ENCODE peak calls at places on chromosomes 4 and X, in six cellular contexts. B, K, D, E, Y and F are unnamed samples. For H3K36me3, the result is how much of the 10 kb centered on the place peaks cover.

GRCh38 chr4:182510836-182511235 is 267.6 kb downstream of the TENM3 start:
- DNase-seq in B (no peak), K (no peak), D (no peak), E (no peak), Y (peak), F (no peak)

GRCh38 chr4:10480616-10481015 is 23.4 kb upstream of the ZNF518B start:
- DNase-seq in B (no peak), K (no peak), D (no peak), E (no peak), Y (no peak), F (no peak)

GRCh38 chr4:34766935-34767859 is 1477.1 kb downstream of the ARAP2 start:
- DNase-seq in B (no peak), K (no peak), D (no peak), E (no peak), Y (no peak), F (no peak)

GRCh38 chrX:111095974-111096870 is at the start of gene PAK3:
- DNase-seq in B (peak), K (peak), D (peak), E (peak), Y (peak), F (peak)

GRCh38 chr4:48779998-48780866 is at the start of gene FRYL:
- DNase-seq in B (peak), K (peak), D (peak), E (peak), Y (peak), F (peak)

GRCh38 chrX:40243699-40244098 is 145.9 kb upstream of the BCOR start:
- DNase-seq in B (no peak), K (no peak), D (no peak), E (no peak), Y (no peak), F (no peak)

GRCh38 chrX:135688137-135688536 is 25.3 kb upstream of the CT45A1 start:
- DNase-seq in B (no peak), K (no peak), D (no peak), E (no peak), Y (no peak), F (peak)

GRCh38 chr4:100981447-100982204 is 365.7 kb downstream of the PPP3CA start:
- DNase-seq in B (peak), K (no peak), D (no peak), E (no peak), Y (peak), F (no peak)

GRCh38 chr4:174141876-174142275 is 141.6 kb downstream of the FBXO8 start:
- DNase-seq in B (no peak), K (no peak), D (no peak), E (no peak), Y (no peak), F (no peak)

GRCh38 chrX:136589966-136590365 is 58.0 kb downstream of the VGLL1 start:
- DNase-seq in B (peak), K (no peak), D (no peak), E (no peak), Y (no peak), F (no peak)

GRCh38 chrX:7596822-7597221 is 246.1 kb upstream of the VCX start:
- DNase-seq in B (no peak), K (no peak), D (no peak), E (no peak), Y (no peak), F (no peak)

GRCh38 chr4:14018191-14018853 is 390.8 kb upstream of the BOD1L1 start:
- DNase-seq in B (no peak), K (no peak), D (no peak), E (no peak), Y (no peak), F (no peak)

GRCh38 chrX:129875669-129876068 is 30.3 kb upstream of the UTP14A start:
- DNase-seq in B (peak), K (no peak), D (no peak), E (no peak), Y (no peak), F (no peak)

GRCh38 chr4:88697588-88698329 is at the start of gene NAP1L5:
- DNase-seq in B (peak), K (peak), D (peak), E (peak), Y (peak), F (peak)

GRCh38 chr4:170662250-170662649 is 572.5 kb upstream of the AADAT start:
- DNase-seq in B (no peak), K (no peak), D (no peak), E (no peak), Y (peak), F (no peak)

GRCh38 chr4:112231779-112232713 is at the start of gene AP1AR:
- DNase-seq in B (peak), K (peak), D (peak), E (peak), Y (peak), F (peak)

GRCh38 chr4:154743683-154744340 is at the start of gene LRAT:
- DNase-seq in B (no peak), K (peak), D (peak), E (peak), Y (peak), F (peak)

GRCh38 chrX:153214934-153215333 is 35.9 kb downstream of the MAGEA1 start:
- DNase-seq in B (no peak), K (no peak), D (no peak), E (no peak), Y (no peak), F (no peak)

GRCh38 chrX:119999087-119999634 is 55.6 kb upstream of the NKAP start:
- DNase-seq in B (no peak), K (no peak), D (no peak), E (no peak), Y (peak), F (no peak)

GRCh38 chr4:165926307-165926706 is 53.3 kb downstream of the TLL1 start:
- DNase-seq in B (no peak), K (no peak), D (no peak), E (no peak), Y (peak), F (no peak)

GRCh38 chr4:140719022-140719421 is 37.2 kb downstream of the TBC1D9 start:
- DNase-seq in B (peak), K (no peak), D (no peak), E (no peak), Y (no peak), F (no peak)

GRCh38 chr4:102429553-102429952 is 71.6 kb upstream of the NFKB1 start:
- DNase-seq in B (peak), K (no peak), D (no peak), E (no peak), Y (peak), F (no peak)

GRCh38 chr4:103934178-103934789 is 214.5 kb upstream of the TACR3 start:
- DNase-seq in B (peak), K (no peak), D (no peak), E (no peak), Y (peak), F (no peak)

GRCh38 chr4:4182835-4183568 is 43.7 kb downstream of the OTOP1 start:
- DNase-seq in B (no peak), K (no peak), D (no peak), E (no peak), Y (peak), F (peak)

GRCh38 chrX:39253551-39253950 is 452.3 kb downstream of the MID1IP1 start:
- DNase-seq in B (no peak), K (no peak), D (no peak), E (no peak), Y (no peak), F (no peak)

GRCh38 chr4:78293348-78293747 is 236.2 kb downstream of the FRAS1 start:
- DNase-seq in B (peak), K (no peak), D (no peak), E (no peak), Y (no peak), F (no peak)

GRCh38 chr4:99504804-99505502 is 5.9 kb upstream of the C4orf17 start:
- DNase-seq in B (no peak), K (no peak), D (no peak), E (no peak), Y (no peak), F (no peak)

GRCh38 chr4:60562353-60562752 is 637.8 kb upstream of the ADGRL3 start:
- DNase-seq in B (no peak), K (no peak), D (no peak), E (no peak), Y (peak), F (no peak)

GRCh38 chrX:115894087-115894486 is 276.5 kb upstream of the AGTR2 start:
- DNase-seq in B (peak), K (no peak), D (peak), E (no peak), Y (peak), F (peak)

GRCh38 chr4:48483006-48483776 is at the start of gene SLC10A4:
- DNase-seq in B (no peak), K (no peak), D (no peak), E (no peak), Y (peak), F (no peak)

GRCh38 chr4:76950052-76950845 is 697 bp downstream of the SEPTIN11 start:
- DNase-seq in B (no peak), K (peak), D (peak), E (peak), Y (peak), F (peak)

GRCh38 chrX:148043456-148043855 is 62.3 kb downstream of the FMR1NB start:
- DNase-seq in B (peak), K (no peak), D (no peak), E (no peak), Y (no peak), F (no peak)

GRCh38 chr4:130478406-130478805 is 1382.5 kb downstream of the C4orf33 start:
- DNase-seq in B (peak), K (no peak), D (no peak), E (no peak), Y (peak), F (no peak)

GRCh38 chrX:15853586-15854079 is 980 bp downstream of the AP1S2 start:
- DNase-seq in B (no peak), K (no peak), D (no peak), E (no peak), Y (no peak), F (peak)

GRCh38 chr4:23060776-23061175 is 368.0 kb downstream of the GBA3 start:
- DNase-seq in B (no peak), K (no peak), D (no peak), E (no peak), Y (no peak), F (no peak)

GRCh38 chr4:89056953-89057398 is at the start of gene FAM13A:
- DNase-seq in B (peak), K (peak), D (peak), E (peak), Y (peak), F (peak)

GRCh38 chr4:147682755-147683154 is 1.2 kb downstream of the PRMT9 start:
- DNase-seq in B (peak), K (no peak), D (no peak), E (no peak), Y (no peak), F (no peak)

GRCh38 chr4:80014531-80014930 is 58.5 kb downstream of the ANTXR2 start:
- DNase-seq in B (peak), K (no peak), D (no peak), E (no peak), Y (peak), F (no peak)

DNA sequence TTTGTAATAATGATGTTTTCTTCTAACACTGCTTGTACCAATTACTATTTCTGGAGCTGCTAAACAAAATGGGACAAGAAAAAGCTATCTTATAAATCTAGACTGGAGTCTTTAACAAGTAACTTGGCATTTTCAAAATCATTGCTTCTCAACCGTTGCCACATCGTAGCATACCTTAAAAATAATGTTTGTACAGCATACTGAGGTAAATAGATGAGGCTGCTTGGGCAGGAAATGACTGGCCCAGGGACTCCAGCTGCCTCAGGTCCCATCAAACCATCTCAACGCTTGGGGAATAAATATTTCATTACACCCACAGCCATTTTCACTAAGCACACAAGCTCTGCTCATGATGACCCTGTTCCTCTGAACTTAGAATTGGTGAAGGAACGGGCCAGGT is 115.1 kb downstream of the SPANXA1 start:
- DNase-seq in B (peak), K (no peak), D (no peak), E (no peak), Y (no peak), F (no peak)
- H3K27ac ChIP-seq in B (peak), K (no peak), D (no peak), E (no peak), Y (no peak), F (no peak)

DNA sequence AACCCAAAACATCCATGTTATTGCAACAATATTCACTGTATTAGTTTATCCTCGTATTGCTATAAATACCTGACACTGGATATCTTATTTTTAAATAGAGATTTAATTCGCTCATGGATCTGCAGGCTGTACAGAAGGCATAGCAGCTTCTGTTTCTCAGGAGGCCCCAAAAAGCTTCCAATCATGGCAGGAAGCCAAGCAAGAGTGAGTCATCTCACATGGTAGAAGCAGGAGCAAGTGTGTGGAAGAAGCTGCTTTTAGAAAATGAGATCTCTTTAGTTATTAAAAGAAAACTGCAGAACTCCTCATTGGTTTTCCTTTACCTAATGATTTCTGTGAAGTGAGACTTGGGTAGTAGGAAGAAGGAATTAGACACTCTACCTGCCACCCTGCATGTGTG is 16.4 kb downstream of the ZNF732 start:
- DNase-seq in B (no peak), K (no peak), D (no peak), E (no peak), Y (no peak), F (no peak)
- H3K36me3 ChIP-seq in B (under half), K (under half), D (under half), E (under half), Y (under half), F (under half)

GRCh38 chr4:41525129-41525528 is 12.8 kb upstream of the LIMCH1 start:
- DNase-seq in B (peak), K (no peak), D (no peak), E (no peak), Y (peak), F (no peak)
- H3K27ac ChIP-seq in B (no peak), K (no peak), D (no peak), E (no peak), Y (no peak), F (no peak)

GRCh38 chrX:72270316-72270866 is 6.7 kb downstream of the RPS4X start:
- DNase-seq in B (no peak), K (no peak), D (no peak), E (no peak), Y (no peak), F (no peak)

GRCh38 chrX:72271091-72271490 is 6.0 kb downstream of the RPS4X start:
- DNase-seq in B (no peak), K (no peak), D (no peak), E (no peak), Y (no peak), F (no peak)

GRCh38 chrX:72271812-72272211 is 5.2 kb downstream of the RPS4X start:
- DNase-seq in B (no peak), K (no peak), D (no peak), E (no peak), Y (no peak), F (no peak)

GRCh38 chrX:72268601-72269365 is 8.3 kb downstream of the RPS4X start:
- DNase-seq in B (peak), K (no peak), D (no peak), E (no peak), Y (no peak), F (no peak)

DNA sequence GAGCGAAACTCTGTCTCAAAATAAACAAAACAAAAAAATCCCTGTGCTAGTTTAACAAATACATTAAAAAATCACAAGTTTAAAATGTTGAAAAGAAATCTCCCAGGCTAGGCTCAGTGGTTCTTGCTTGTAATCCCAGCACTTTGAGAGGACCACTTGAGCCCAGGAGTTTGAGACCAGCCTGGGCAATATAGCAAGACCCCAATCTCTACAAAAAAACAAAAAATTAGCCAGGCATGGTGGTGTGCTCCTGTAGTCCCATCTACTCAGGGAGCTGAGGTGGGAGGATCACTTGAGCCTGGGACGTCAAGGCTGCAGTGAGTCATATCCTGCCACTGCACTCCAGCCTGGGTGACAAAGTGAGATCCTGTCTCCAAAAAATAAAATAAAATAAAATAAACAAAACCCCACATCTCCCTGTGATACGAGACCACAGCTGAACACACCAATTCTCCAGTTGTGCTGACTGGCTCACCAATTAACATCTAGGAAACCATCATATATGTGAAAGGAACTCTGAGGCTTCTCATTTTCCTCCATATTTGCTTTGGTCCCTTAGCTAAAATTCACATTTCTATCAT is 7.3 kb downstream of the RPS4X start:
- DNase-seq in B (peak), K (no peak), D (no peak), E (no peak), Y (no peak), F (no peak)
- H3K36me3 ChIP-seq in B (half or more), K (under half), D (under half), E (under half), Y (under half), F (half or more)

GRCh38 chr4:44016582-44017421 is 431.8 kb downstream of the KCTD8 start:
- DNase-seq in B (peak), K (no peak), D (no peak), E (no peak), Y (no peak), F (no peak)

GRCh38 chr4:44017422-44017739 is 431.2 kb downstream of the KCTD8 start:
- DNase-seq in B (no peak), K (no peak), D (no peak), E (no peak), Y (no peak), F (no peak)

GRCh38 chr4:44025376-44026020 is 423.1 kb downstream of the KCTD8 start:
- DNase-seq in B (no peak), K (no peak), D (no peak), E (no peak), Y (no peak), F (no peak)

DNA sequence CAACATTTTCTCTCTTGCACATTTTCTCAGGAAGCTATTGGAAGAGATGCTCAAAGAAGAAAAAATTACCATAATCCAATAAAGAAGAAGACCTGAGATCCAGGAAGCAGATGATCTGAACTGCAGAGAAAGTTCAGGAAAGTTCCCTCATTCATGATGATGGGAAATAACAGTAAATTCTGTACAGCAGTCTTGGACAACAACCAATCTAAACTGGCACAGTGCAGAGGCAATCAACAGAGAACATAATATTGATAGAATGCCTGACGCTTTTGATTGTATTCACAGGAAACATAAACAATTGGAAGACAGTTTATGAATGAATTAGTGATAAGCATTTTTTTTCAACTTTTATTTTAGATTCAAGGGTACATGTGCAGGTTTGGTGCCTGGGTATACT is 428.9 kb downstream of the KCTD8 start:
- DNase-seq in B (no peak), K (no peak), D (no peak), E (no peak), Y (no peak), F (no peak)
- H3K27ac ChIP-seq in B (no peak), K (no peak), D (no peak), E (no peak), Y (no peak), F (no peak)